ENCODE peak calls at places on chromosome 1, in ten cellular contexts. H is tibial nerve, B is OCI-LY7, G is upper lobe of right lung, L is A549, R is testis, D is hepatocyte, C is bronchial epithelial cell, O is GM12864, J is kidney epithelial cell. Z is an unnamed sample.

GRCh38 chr1:25757846-25758185 is 42.2 kb upstream of the SELENON start:
- DNase-seq in H (no peak), B (no peak), G (no peak), L (no peak), R (no peak), D (no peak), C (no peak), O (no peak), J (no peak), Z (no peak)

GRCh38 chr1:17167041-17167782 is 37.7 kb upstream of the PADI1 start:
- DNase-seq in H (no peak), B (no peak), G (no peak), L (no peak), R (no peak), D (no peak), C (no peak), O (no peak), J (no peak), Z (no peak)

GRCh38 chr1:7400566-7400965 is 370.5 kb upstream of the VAMP3 start:
- DNase-seq in H (no peak), B (no peak), G (no peak), L (no peak), R (no peak), D (no peak), C (no peak), O (no peak), J (no peak), Z (no peak)

GRCh38 chr1:230303069-230303468 is 123.1 kb downstream of the PGBD5 start:
- DNase-seq in H (no peak), B (no peak), G (no peak), L (no peak), R (no peak), D (no peak), C (no peak), O (no peak), J (no peak), Z (no peak)

GRCh38 chr1:88462481-88463261 is 221.4 kb upstream of the PKN2 start:
- DNase-seq in H (no peak), B (no peak), G (no peak), L (no peak), R (peak), D (peak), C (peak), O (no peak), J (peak), Z (no peak)

GRCh38 chr1:96411006-96411405 is 310.6 kb upstream of the PTBP2 start:
- DNase-seq in H (no peak), B (no peak), G (no peak), L (no peak), R (no peak), D (no peak), C (no peak), O (no peak), J (no peak), Z (no peak)

GRCh38 chr1:26790551-26790953 is 2.8 kb downstream of the PIGV start:
- DNase-seq in H (no peak), B (no peak), G (no peak), L (no peak), R (no peak), D (no peak), C (no peak), O (no peak), J (no peak), Z (no peak)

GRCh38 chr1:121440993-121441392 is 256.2 kb downstream of the SRGAP2C start:
- DNase-seq in H (no peak), B (no peak), G (no peak), L (no peak), R (no peak), D (no peak), C (no peak), O (no peak), J (no peak), Z (no peak)

GRCh38 chr1:184664042-184664659 is 90.5 kb downstream of the EDEM3 start:
- DNase-seq in H (peak), B (no peak), G (peak), L (peak), R (peak), D (peak), C (peak), O (peak), J (no peak), Z (no peak)

GRCh38 chr1:192805832-192806323 is 3.0 kb upstream of the RGS2 start:
- DNase-seq in H (peak), B (peak), G (no peak), L (peak), R (no peak), D (peak), C (peak), O (no peak), J (peak), Z (peak)

GRCh38 chr1:116825735-116826438 is 71.7 kb downstream of the CD2 start:
- DNase-seq in H (no peak), B (no peak), G (no peak), L (no peak), R (no peak), D (peak), C (no peak), O (no peak), J (no peak), Z (no peak)

GRCh38 chr1:2283991-2284895 is 56.1 kb downstream of the SKI start:
- DNase-seq in H (no peak), B (no peak), G (no peak), L (no peak), R (no peak), D (no peak), C (no peak), O (no peak), J (no peak), Z (no peak)

GRCh38 chr1:903305-903704 is 20.4 kb upstream of the SAMD11 start:
- DNase-seq in H (no peak), B (no peak), G (no peak), L (no peak), R (peak), D (no peak), C (no peak), O (no peak), J (no peak), Z (no peak)

GRCh38 chr1:155241069-155241679 is 14.1 kb downstream of the ENTREP3 start:
- DNase-seq in H (peak), B (peak), G (no peak), L (peak), R (peak), D (peak), C (peak), O (no peak), J (no peak), Z (peak)

DNA sequence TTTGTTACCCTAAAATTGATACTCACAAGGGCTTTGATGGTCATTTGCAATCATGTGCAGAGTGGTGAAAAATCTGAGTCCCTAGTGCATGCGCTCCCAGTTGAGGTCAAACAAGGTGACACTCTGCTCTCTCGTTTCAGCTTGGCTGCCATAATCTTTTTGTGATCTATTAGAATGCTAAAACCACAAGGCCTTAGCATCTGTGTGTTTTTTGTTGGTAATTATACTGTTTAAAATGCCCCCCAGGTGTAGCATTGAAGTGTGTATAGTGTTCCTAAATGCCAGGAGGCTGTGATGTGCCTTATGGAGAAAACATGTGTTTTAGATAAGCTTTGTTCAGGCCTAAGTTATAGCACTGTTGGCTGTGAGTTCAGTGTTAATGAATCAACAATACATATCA is 89.3 kb downstream of the PLD5 start:
- DNase-seq in H (no peak), B (no peak), G (no peak), L (no peak), R (no peak), D (no peak), C (no peak), O (no peak), J (no peak), Z (no peak)
- TF ChIP-seq CTCF in H (no peak), B (no peak), G (no peak), L (no peak), R (no peak), D (no peak), C (no peak), O (no peak), J (no peak), Z (no peak)

DNA sequence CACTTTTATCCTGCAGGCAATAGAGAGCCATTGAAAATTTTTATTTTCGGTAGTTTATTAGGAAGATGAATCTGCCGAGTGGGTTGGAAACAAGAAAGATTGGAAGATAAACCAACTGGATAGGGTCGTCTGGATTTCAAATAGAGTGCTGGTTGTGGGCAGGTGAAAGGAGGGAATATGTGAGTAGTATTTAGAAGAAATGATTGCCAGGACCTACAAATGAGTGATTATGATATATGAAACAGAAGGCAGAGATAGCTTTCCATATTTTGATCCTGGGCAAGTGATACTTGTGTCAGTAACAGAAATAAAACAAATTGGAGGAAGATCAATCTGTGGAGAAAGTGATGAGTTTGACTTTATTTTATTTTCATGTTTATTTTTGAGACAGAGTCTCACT is 2.5 kb downstream of the CNIH4 start:
- DNase-seq in H (no peak), B (no peak), G (no peak), L (no peak), R (no peak), D (no peak), C (no peak), O (no peak), J (no peak), Z (no peak)
- H3K4me3 ChIP-seq in H (no peak), B (no peak), G (no peak), L (no peak), R (no peak), D (no peak), C (no peak), O (no peak), J (no peak), Z (no peak)

GRCh38 chr1:100882622-100883186 is 11.9 kb downstream of the EXTL2 start:
- DNase-seq in H (no peak), B (no peak), G (no peak), L (no peak), R (no peak), D (peak), C (no peak), O (no peak), J (no peak), Z (no peak)

GRCh38 chr1:100881687-100882086 is 13.0 kb downstream of the EXTL2 start:
- DNase-seq in H (no peak), B (no peak), G (no peak), L (no peak), R (no peak), D (no peak), C (no peak), O (no peak), J (no peak), Z (no peak)

GRCh38 chr1:100879422-100879821 is 15.2 kb downstream of the EXTL2 start:
- DNase-seq in H (no peak), B (no peak), G (no peak), L (no peak), R (no peak), D (no peak), C (no peak), O (no peak), J (no peak), Z (no peak)

GRCh38 chr1:100883963-100884362 is 10.7 kb downstream of the EXTL2 start:
- DNase-seq in H (no peak), B (no peak), G (no peak), L (peak), R (no peak), D (peak), C (peak), O (no peak), J (no peak), Z (no peak)
- TF ChIP-seq CTCF in H (no peak), B (peak), G (no peak), L (no peak), R (no peak), D (peak), C (no peak), O (no peak), J (no peak), Z (no peak)

DNA sequence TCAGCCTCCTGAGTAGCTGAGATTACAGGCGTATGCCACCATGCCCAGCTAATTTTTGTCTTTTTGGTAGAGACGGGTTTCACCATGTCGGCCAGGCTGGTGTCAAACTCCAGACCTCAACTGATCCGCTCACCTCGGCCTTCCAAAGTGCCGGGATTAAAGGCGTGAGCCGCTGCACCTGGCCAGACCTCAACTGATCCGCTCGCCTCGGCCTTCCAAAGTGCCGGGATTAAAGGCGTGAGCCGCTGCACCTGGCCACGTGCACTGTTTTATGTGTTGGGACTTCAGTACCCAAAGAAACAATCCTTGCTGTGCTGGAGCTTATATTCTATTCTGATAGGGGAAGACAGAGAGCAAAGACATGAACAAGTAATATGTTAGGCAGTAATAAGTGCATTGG is 10.1 kb downstream of the TRAF5 start:
- DNase-seq in H (no peak), B (no peak), G (no peak), L (no peak), R (no peak), D (no peak), C (no peak), O (no peak), J (no peak), Z (no peak)
- H3K4me3 ChIP-seq in H (no peak), B (peak), G (no peak), L (no peak), R (no peak), D (no peak), C (no peak), O (no peak), J (no peak), Z (no peak)

GRCh38 chr1:119327066-119327435 is 41.5 kb upstream of the HAO2 start:
- DNase-seq in H (no peak), B (no peak), G (no peak), L (no peak), R (no peak), D (no peak), C (no peak), O (no peak), J (no peak), Z (no peak)

GRCh38 chr1:119330062-119330939 is 38.3 kb upstream of the HAO2 start:
- DNase-seq in H (no peak), B (no peak), G (no peak), L (no peak), R (no peak), D (peak), C (peak), O (no peak), J (no peak), Z (no peak)

GRCh38 chr1:119326251-119326650 is 42.3 kb upstream of the HAO2 start:
- DNase-seq in H (no peak), B (no peak), G (no peak), L (no peak), R (no peak), D (no peak), C (no peak), O (no peak), J (no peak), Z (no peak)

GRCh38 chr1:119329521-119329920 is 39.1 kb upstream of the HAO2 start:
- DNase-seq in H (no peak), B (no peak), G (no peak), L (no peak), R (no peak), D (no peak), C (no peak), O (no peak), J (no peak), Z (no peak)

GRCh38 chr1:119327436-119328155 is 41.0 kb upstream of the HAO2 start:
- DNase-seq in H (peak), B (no peak), G (peak), L (no peak), R (peak), D (peak), C (no peak), O (no peak), J (peak), Z (peak)
- TF ChIP-seq CTCF in H (no peak), B (peak), G (peak), L (no peak), R (no peak), D (peak), C (peak), O (peak), J (peak), Z (peak)